ENCODE peak calls at places on chromosomes 1 and 21, in seven cellular contexts. X is K562, K is HepG2, W is GM12892, Z is SK-N-SH, N is GM12878, O is H1. Q is an unnamed sample.

GRCh38 chr1:29124366-29125236 is 898 bp upstream of the TMEM200B start:
- DNase-seq in W (peak), X (peak), Z (peak), N (no peak), O (peak), K (peak), Q (peak)

GRCh38 chr1:236280438-236281285 is 1.1 kb downstream of the ERO1B start:
- DNase-seq in O (peak), K (no peak), X (no peak), W (no peak), N (no peak), Z (peak), Q (no peak)

GRCh38 chr1:109687641-109688499 is at the start of gene GSTM1:
- DNase-seq in Z (no peak), K (no peak), W (peak), O (peak), N (peak), X (no peak), Q (no peak)

GRCh38 chr1:67713071-67713806 is 28.2 kb downstream of the GADD45A start:
- DNase-seq in Z (peak), O (no peak), N (no peak), K (peak), W (no peak), X (peak), Q (no peak)

GRCh38 chr21:41847066-41847804 is 31.9 kb downstream of the PRDM15 start:
- DNase-seq in Z (no peak), W (no peak), X (peak), K (no peak), O (peak), N (no peak), Q (no peak)

GRCh38 chr1:94591791-94592565 is 50.4 kb upstream of the F3 start:
- DNase-seq in W (no peak), K (no peak), Z (no peak), O (peak), X (no peak), N (no peak), Q (no peak)

GRCh38 chr1:204213668-204214662 is at the start of gene GOLT1A:
- DNase-seq in Z (peak), K (peak), O (peak), N (peak), X (peak), W (no peak), Q (peak)

GRCh38 chr1:90706437-90707362 is 10.4 kb downstream of the BARHL2 start:
- DNase-seq in K (peak), O (peak), X (no peak), N (no peak), Z (peak), W (no peak), Q (no peak)

GRCh38 chr1:164602142-164602429 is 43.1 kb downstream of the PBX1 start:
- DNase-seq in Z (no peak), O (no peak), X (no peak), W (no peak), N (no peak), K (no peak), Q (no peak)

GRCh38 chr1:240210026-240210425 is 118.3 kb downstream of the FMN2 start:
- DNase-seq in K (no peak), X (no peak), N (no peak), O (no peak), W (no peak), Z (no peak), Q (no peak)

GRCh38 chr1:98668733-98669132 is 7.2 kb downstream of the SNX7 start:
- DNase-seq in W (no peak), Z (no peak), K (no peak), X (no peak), O (no peak), N (no peak), Q (no peak)

GRCh38 chr1:96722161-96722908 is 751 bp downstream of the PTBP2 start:
- DNase-seq in N (no peak), X (peak), K (peak), W (peak), O (peak), Z (peak), Q (no peak)

GRCh38 chr1:248858096-248858890 is 592 bp downstream of the ZNF692 start:
- DNase-seq in K (peak), W (peak), X (peak), Z (peak), N (no peak), O (peak), Q (peak)

GRCh38 chr21:29904359-29905282 is 35.2 kb downstream of the GRIK1 start:
- DNase-seq in N (no peak), K (no peak), X (no peak), Z (no peak), W (no peak), O (no peak), Q (no peak)

GRCh38 chr1:17742590-17742989 is 12.5 kb upstream of the ACTL8 start:
- DNase-seq in W (no peak), Z (peak), N (no peak), O (no peak), X (no peak), K (no peak), Q (no peak)

GRCh38 chr1:55313903-55314302 is 98.7 kb upstream of the USP24 start:
- DNase-seq in W (no peak), N (no peak), K (no peak), Z (no peak), X (no peak), O (no peak), Q (no peak)

GRCh38 chr1:155940531-155940992 is 876 bp upstream of the RXFP4 start:
- DNase-seq in K (peak), Z (peak), X (no peak), N (no peak), O (no peak), W (no peak), Q (no peak)

GRCh38 chr1:88678405-88678804 is 5.7 kb upstream of the PKN2 start:
- DNase-seq in O (no peak), W (no peak), Z (no peak), X (peak), N (no peak), K (no peak), Q (no peak)

GRCh38 chr1:5908461-5909375 is 83.5 kb downstream of the NPHP4 start:
- DNase-seq in Z (no peak), W (no peak), K (no peak), N (no peak), X (no peak), O (peak), Q (no peak)

GRCh38 chr1:205504311-205505075 is at the start of gene CDK18:
- DNase-seq in X (peak), O (peak), N (no peak), W (no peak), K (peak), Z (peak), Q (no peak)

GRCh38 chr1:64734289-64734652 is 10.6 kb upstream of the RAVER2 start:
- DNase-seq in Z (no peak), K (no peak), O (no peak), N (no peak), W (no peak), X (no peak), Q (no peak)
- TF ChIP-seq POLR2AphosphoS5 in Z (no peak), K (no peak), O (no peak), N (no peak), W (no peak), X (no peak), Q (no peak)

GRCh38 chr1:246534114-246534513 is 27.0 kb upstream of the SMYD3 start:
- DNase-seq in Z (no peak), K (no peak), O (no peak), X (no peak), N (no peak), W (no peak), Q (no peak)

GRCh38 chr1:246533371-246533905 is 26.4 kb upstream of the SMYD3 start:
- DNase-seq in W (no peak), X (no peak), O (no peak), K (no peak), N (no peak), Z (no peak), Q (no peak)

GRCh38 chr1:246540738-246541491 is 25.1 kb downstream of the TFB2M start:
- DNase-seq in Z (no peak), W (no peak), O (no peak), K (no peak), X (no peak), N (no peak), Q (no peak)

GRCh38 chr1:246537441-246537840 is 28.6 kb downstream of the TFB2M start:
- DNase-seq in X (no peak), O (no peak), K (no peak), W (no peak), Z (no peak), N (no peak), Q (no peak)

DNA sequence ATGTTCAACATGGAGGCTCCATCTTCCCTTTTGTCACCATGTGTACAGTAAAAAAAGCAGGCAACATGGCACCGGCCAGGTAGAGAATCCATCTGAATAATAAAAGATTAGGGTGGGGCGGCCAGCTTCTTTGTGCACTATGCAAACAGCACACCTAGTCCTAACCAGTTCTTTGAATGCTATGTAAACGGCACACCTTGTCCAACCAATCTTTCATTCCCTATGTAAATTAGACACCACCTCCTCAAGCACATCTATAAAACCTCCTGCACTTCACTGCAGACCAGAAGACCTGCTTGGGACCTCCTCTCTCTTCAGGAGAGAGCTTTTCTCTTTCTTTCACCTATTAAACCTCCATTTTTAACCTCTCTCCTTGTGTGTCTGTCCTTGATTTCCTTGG is 28.2 kb downstream of the TFB2M start:
- DNase-seq in K (no peak), N (no peak), X (no peak), O (no peak), W (no peak), Z (no peak), Q (no peak)
- TF ChIP-seq TAF1 in K (no peak), N (no peak), X (no peak), O (no peak), W (no peak), Z (no peak), Q (no peak)

GRCh38 chr1:12593621-12594066 is 24.4 kb downstream of the DHRS3 start:
- DNase-seq in N (no peak), W (no peak), Z (no peak), X (no peak), K (no peak), O (no peak), Q (no peak)
- TF ChIP-seq POLR2AphosphoS5 in N (no peak), W (no peak), Z (no peak), X (no peak), K (no peak), O (no peak), Q (no peak)

DNA sequence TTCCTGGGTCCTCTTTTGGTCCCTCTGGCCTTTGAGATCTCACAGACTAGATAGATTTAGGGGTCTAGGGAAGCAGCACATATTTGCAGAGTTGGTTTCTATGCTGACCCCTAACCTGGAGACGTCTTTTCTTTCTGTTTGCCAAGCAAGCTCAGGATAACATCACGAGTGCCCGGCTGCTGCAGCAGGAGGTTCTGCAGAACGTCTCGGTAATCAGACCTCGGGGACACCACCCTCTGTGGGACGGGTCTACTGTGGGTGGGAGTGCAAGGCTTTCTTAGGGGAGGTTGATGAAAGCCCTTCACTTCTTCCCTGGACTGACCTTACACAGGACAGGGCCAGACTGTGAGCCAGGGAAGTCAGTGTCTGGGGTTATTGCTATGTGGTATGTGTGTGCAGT is 2.9 kb downstream of the IL24 start:
- DNase-seq in X (no peak), K (no peak), W (no peak), N (no peak), Z (no peak), O (no peak), Q (no peak)
- TF ChIP-seq TAF1 in X (no peak), K (no peak), W (no peak), N (no peak), Z (no peak), O (no peak), Q (no peak)

GRCh38 chr1:177239792-177240191 is 69.0 kb downstream of the BRINP2 start:
- DNase-seq in O (no peak), N (no peak), W (no peak), X (no peak), K (no peak), Z (no peak), Q (no peak)
- TF ChIP-seq POLR2AphosphoS5 in O (no peak), N (no peak), W (no peak), X (no peak), K (no peak), Z (no peak), Q (no peak)

Q was measured in GM12891.